ENCODE peak calls at places on chromosomes 1 and 21, in four cellular contexts. One of them, this sample, is unnamed.

GRCh38 chr1:184373155-184373554 is 13.7 kb upstream of the C1orf21 start:
- DNase-seq in activated CD4-positive, alpha-beta memory T cell treated with anti-CD3 and anti-CD28 coated beads for 36 hours: no peak
- DNase-seq in KBM-7: no peak
- DNase-seq in SIG-M5: no peak
- DNase-seq in this sample: no peak

GRCh38 chr1:236066828-236067386 is 2.0 kb upstream of the NID1 start:
- DNase-seq in SIG-M5: peak
- DNase-seq in activated CD4-positive, alpha-beta memory T cell treated with anti-CD3 and anti-CD28 coated beads for 36 hours: peak
- DNase-seq in KBM-7: peak
- DNase-seq in this sample: no peak

GRCh38 chr1:45171575-45171974 is 34.8 kb downstream of the ZSWIM5 start:
- DNase-seq in activated CD4-positive, alpha-beta memory T cell treated with anti-CD3 and anti-CD28 coated beads for 36 hours: no peak
- DNase-seq in KBM-7: no peak
- DNase-seq in SIG-M5: no peak
- DNase-seq in this sample: no peak

GRCh38 chr1:921011-921837 is 2.5 kb upstream of the SAMD11 start:
- DNase-seq in KBM-7: peak
- DNase-seq in SIG-M5: no peak
- DNase-seq in activated CD4-positive, alpha-beta memory T cell treated with anti-CD3 and anti-CD28 coated beads for 36 hours: no peak
- DNase-seq in this sample: peak

GRCh38 chr21:32717851-32718316 is 9.9 kb downstream of the SYNJ1 start:
- DNase-seq in activated CD4-positive, alpha-beta memory T cell treated with anti-CD3 and anti-CD28 coated beads for 36 hours: no peak
- DNase-seq in SIG-M5: peak
- DNase-seq in KBM-7: peak
- DNase-seq in this sample: no peak

GRCh38 chr1:37476460-37477197 is 2.2 kb downstream of the ZC3H12A start:
- DNase-seq in activated CD4-positive, alpha-beta memory T cell treated with anti-CD3 and anti-CD28 coated beads for 36 hours: no peak
- DNase-seq in KBM-7: no peak
- DNase-seq in SIG-M5: no peak
- DNase-seq in this sample: no peak

GRCh38 chr1:209988706-209989105 is 50.7 kb downstream of the SYT14 start:
- DNase-seq in KBM-7: no peak
- DNase-seq in activated CD4-positive, alpha-beta memory T cell treated with anti-CD3 and anti-CD28 coated beads for 36 hours: no peak
- DNase-seq in SIG-M5: no peak
- DNase-seq in this sample: no peak

GRCh38 chr1:226181996-226182714 is 4.4 kb downstream of the ACBD3 start:
- DNase-seq in KBM-7: peak
- DNase-seq in SIG-M5: peak
- DNase-seq in activated CD4-positive, alpha-beta memory T cell treated with anti-CD3 and anti-CD28 coated beads for 36 hours: no peak
- DNase-seq in this sample: no peak

GRCh38 chr1:93597697-93598096 is 83.9 kb downstream of the BCAR3 start:
- DNase-seq in activated CD4-positive, alpha-beta memory T cell treated with anti-CD3 and anti-CD28 coated beads for 36 hours: no peak
- DNase-seq in KBM-7: no peak
- DNase-seq in SIG-M5: no peak
- DNase-seq in this sample: no peak

GRCh38 chr1:48917901-48918603 is 141.4 kb upstream of the BEND5 start:
- DNase-seq in activated CD4-positive, alpha-beta memory T cell treated with anti-CD3 and anti-CD28 coated beads for 36 hours: no peak
- DNase-seq in SIG-M5: no peak
- DNase-seq in KBM-7: no peak
- DNase-seq in this sample: no peak

GRCh38 chr1:244730153-244730933 is 77.4 kb downstream of the DESI2 start:
- DNase-seq in SIG-M5: no peak
- DNase-seq in activated CD4-positive, alpha-beta memory T cell treated with anti-CD3 and anti-CD28 coated beads for 36 hours: peak
- DNase-seq in KBM-7: no peak
- DNase-seq in this sample: peak

GRCh38 chr1:192086643-192087042 is 71.6 kb upstream of the RGS18 start:
- DNase-seq in activated CD4-positive, alpha-beta memory T cell treated with anti-CD3 and anti-CD28 coated beads for 36 hours: no peak
- DNase-seq in SIG-M5: no peak
- DNase-seq in KBM-7: no peak
- DNase-seq in this sample: no peak

GRCh38 chr21:34630536-34631143 is 15.7 kb upstream of the RCAN1 start:
- DNase-seq in SIG-M5: no peak
- DNase-seq in activated CD4-positive, alpha-beta memory T cell treated with anti-CD3 and anti-CD28 coated beads for 36 hours: peak
- DNase-seq in KBM-7: peak
- DNase-seq in this sample: no peak

GRCh38 chr1:236700903-236701302 is 14.6 kb downstream of the ACTN2 start:
- DNase-seq in KBM-7: no peak
- DNase-seq in activated CD4-positive, alpha-beta memory T cell treated with anti-CD3 and anti-CD28 coated beads for 36 hours: no peak
- DNase-seq in SIG-M5: no peak
- DNase-seq in this sample: no peak